ENCODE peak calls at places on chromosomes 4 and X, in eight cellular contexts. V is fibroblast of lung, R is left ventricle myocardium inferior, L is B cell, J is H9, K is adrenal gland, G is OCI-LY7, F is colonic mucosa. H is an unnamed sample.
A peak's percentile ranks its signal among the peaks of the same experiment; 100 is the strongest.

GRCh38 chr4:176409627-176410026 is 89.9 kb downstream of the SPCS3 start:
- DNase-seq in F (no peak), J (no peak), V (peak; percentile 47), G (no peak), L (no peak), R (no peak), K (no peak), H (no peak)

GRCh38 chr4:7518871-7519637 is 84.3 kb upstream of the PSAPL1 start:
- DNase-seq in J (no peak), V (no peak), F (no peak), G (no peak), R (peak; percentile 75), L (no peak), K (no peak), H (no peak)

GRCh38 chr4:122874194-122874593 is 47.6 kb downstream of the FGF2 start:
- DNase-seq in K (no peak), G (no peak), L (no peak), F (no peak), J (no peak), V (peak; percentile 88), R (no peak), H (peak; percentile 73)

GRCh38 chr4:169756971-169757574 is 671 bp downstream of the HPF1 start:
- DNase-seq in L (no peak), F (no peak), G (no peak), J (no peak), V (no peak), K (no peak), R (no peak), H (peak; percentile 9)

GRCh38 chr4:110091426-110091825 is 107.0 kb downstream of the ELOVL6 start:
- DNase-seq in R (no peak), K (no peak), L (no peak), G (no peak), J (no peak), V (peak; percentile 85), F (no peak), H (peak; percentile 50)

GRCh38 chrX:24025741-24026402 is 1.1 kb downstream of the KLHL15 start:
- DNase-seq in F (peak; percentile 25), G (no peak), V (peak; percentile 68), K (peak; percentile 57), J (peak; percentile 70), R (no peak), L (peak; percentile 39), H (peak; percentile 36)

GRCh38 chr4:10237131-10237530 is 120.5 kb upstream of the WDR1 start:
- DNase-seq in R (no peak), F (no peak), J (no peak), L (no peak), V (no peak), G (no peak), K (no peak), H (no peak)

GRCh38 chr4:158722291-158722916 is 792 bp downstream of the PPID start:
- DNase-seq in K (peak; percentile 15), F (peak; percentile 46), V (peak; percentile 67), L (no peak), J (peak; percentile 26), G (peak; percentile 6), R (no peak), H (peak; percentile 52)

GRCh38 chr4:89838005-89838404 is 1.0 kb upstream of the SNCA start:
- DNase-seq in J (no peak), L (no peak), V (peak; percentile 4), R (no peak), G (no peak), K (no peak), F (no peak), H (peak; percentile 36)

GRCh38 chrX:41491267-41492004 is 44.3 kb downstream of the NYX start:
- DNase-seq in G (no peak), V (peak; percentile 97), L (no peak), R (no peak), K (peak; percentile 13), J (peak; percentile 61), F (no peak), H (peak; percentile 89)

GRCh38 chr4:23818097-23818648 is 71.7 kb downstream of the PPARGC1A start:
- DNase-seq in J (no peak), L (no peak), V (no peak), R (no peak), F (no peak), G (no peak), K (no peak), H (no peak)

GRCh38 chr4:17811078-17811603 is 362 bp downstream of the NCAPG start:
- DNase-seq in J (no peak), F (peak; percentile 41), L (no peak), G (no peak), R (peak; percentile 16), V (peak; percentile 23), K (peak; percentile 14), H (peak; percentile 51)

GRCh38 chr4:141654098-141654497 is 17.7 kb downstream of the IL15 start:
- DNase-seq in R (peak; percentile 24), K (peak; percentile 56), L (no peak), F (peak; percentile 54), V (peak; percentile 86), G (no peak), J (peak; percentile 68), H (peak; percentile 48)

GRCh38 chr4:123481034-123481433 is 84.4 kb downstream of the SPRY1 start:
- DNase-seq in L (no peak), G (no peak), J (no peak), F (no peak), V (peak; percentile 96), R (no peak), K (no peak), H (peak; percentile 27)

GRCh38 chrX:120250522-120251271 is at the start of gene ZBTB33:
- DNase-seq in V (peak; percentile 93), L (peak; percentile 86), R (peak; percentile 88), K (peak; percentile 91), J (peak; percentile 93), G (peak; percentile 90), F (peak; percentile 90), H (peak; percentile 93)

GRCh38 chr4:8913858-8914460 is 42.3 kb upstream of the HMX1 start:
- DNase-seq in F (peak; percentile 5), L (no peak), V (no peak), J (no peak), G (no peak), R (no peak), K (no peak), H (no peak)

GRCh38 chrX:150902434-150903109 is 4.1 kb upstream of the CD99L2 start:
- DNase-seq in G (no peak), L (no peak), J (peak; percentile 96), R (no peak), V (no peak), F (no peak), K (no peak), H (no peak)

DNA sequence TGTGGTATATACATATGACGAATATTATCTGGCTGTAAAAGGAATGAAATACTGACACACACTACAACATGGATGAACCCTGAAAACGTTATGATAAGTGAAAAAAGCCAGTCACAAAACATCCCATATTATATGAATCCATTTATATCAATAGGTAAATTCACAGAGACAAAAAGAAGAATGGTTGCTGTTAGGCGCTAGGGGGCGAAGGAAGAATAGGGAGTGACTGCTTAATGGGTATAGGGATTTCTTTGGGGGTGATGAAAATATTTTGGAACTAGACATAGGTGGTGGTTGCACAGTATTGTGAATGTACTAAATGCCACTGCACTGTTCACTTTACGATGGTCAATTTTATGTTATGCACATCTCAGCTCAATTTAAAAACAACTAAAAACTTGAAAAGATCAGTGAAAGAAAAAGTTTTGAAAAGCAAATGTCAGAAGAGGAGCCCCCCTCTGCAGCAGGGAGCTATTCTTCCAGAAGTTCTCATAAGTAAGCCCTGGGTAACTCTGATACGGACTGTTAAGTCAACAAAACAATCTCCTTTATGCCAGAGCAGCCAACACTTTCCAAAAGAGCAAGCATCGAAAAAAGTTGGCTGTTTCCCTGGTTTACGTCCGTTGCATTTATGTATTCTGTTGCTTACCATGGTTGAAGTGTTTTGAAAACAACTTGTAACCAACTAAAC is 96.3 kb upstream of the EGFL6 start:
- DNase-seq in V (no peak), K (no peak), R (no peak), F (no peak), J (no peak), G (no peak), L (no peak), H (no peak)
- TF ChIP-seq CTCF in V (no peak), K (no peak), R (no peak), F (no peak), J (peak; percentile 27), G (no peak), L (no peak), H (peak; percentile 11)

DNA sequence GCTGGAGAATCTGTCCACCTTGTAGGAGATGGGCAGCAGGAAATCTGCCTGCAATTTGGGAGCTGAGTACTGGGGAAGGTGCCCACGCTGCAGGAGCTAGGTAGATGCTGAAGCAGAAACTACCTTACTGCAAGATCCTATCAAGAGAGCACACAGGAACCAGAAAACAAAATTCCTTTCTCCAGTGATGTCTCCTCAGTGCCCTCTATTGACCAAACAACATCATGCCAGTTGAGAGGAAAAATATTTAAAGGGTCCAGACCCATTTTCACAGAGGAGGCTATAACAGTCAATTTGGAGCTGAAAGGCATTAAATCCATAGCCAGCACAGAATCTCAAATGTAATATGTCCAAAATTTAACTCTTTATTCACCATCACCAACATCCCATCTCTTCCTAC is 406.8 kb downstream of the SLITRK2 start:
- DNase-seq in L (no peak), F (no peak), R (no peak), K (no peak), J (no peak), V (no peak), G (no peak), H (peak; percentile 36)
- TF ChIP-seq CTCF in L (no peak), F (no peak), R (no peak), K (no peak), J (peak; percentile 61), V (no peak), G (peak; percentile 47), H (peak; percentile 49)

DNA sequence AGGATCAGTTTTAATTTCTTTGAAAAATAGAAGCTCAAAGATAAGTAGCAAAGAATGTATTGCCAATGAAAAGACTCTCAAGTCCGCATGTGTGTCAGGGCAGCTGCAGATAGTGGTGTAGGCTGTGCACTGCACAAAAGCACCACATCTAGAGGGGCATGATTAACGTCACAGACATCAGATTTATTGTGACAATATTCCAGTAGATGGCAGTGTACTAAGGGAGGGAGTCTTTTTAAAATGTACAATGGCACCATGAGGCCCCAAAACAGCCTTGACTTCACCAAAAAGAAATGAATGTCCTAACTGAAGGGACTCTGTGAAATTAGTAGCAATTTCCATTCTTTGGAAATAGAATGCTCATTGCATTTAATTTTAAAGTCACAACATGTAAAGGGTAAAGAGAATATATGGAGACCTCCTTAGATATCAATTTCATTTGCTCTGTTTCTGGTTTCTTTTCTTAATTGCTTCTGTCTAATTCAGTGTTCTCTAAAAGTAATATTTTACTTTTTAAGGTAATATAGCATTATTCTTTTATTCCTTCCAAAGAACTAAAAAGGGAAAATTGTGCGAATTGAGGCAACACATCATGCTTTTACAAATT is 98.4 kb downstream of the ZNF827 start:
- DNase-seq in R (no peak), J (no peak), L (no peak), K (peak; percentile 32), V (peak; percentile 53), G (peak; percentile 71), F (no peak), H (peak; percentile 57)
- TF ChIP-seq CTCF in R (peak; percentile 65), J (peak; percentile 39), L (peak; percentile 53), K (peak; percentile 31), V (peak; percentile 48), G (peak; percentile 85), F (peak; percentile 34), H (peak; percentile 22)

GRCh38 chrX:18394477-18394876 is 30.9 kb upstream of the CDKL5 start:
- DNase-seq in G (no peak), R (no peak), V (peak; percentile 33), F (no peak), L (no peak), K (no peak), J (no peak), H (no peak)

GRCh38 chrX:18390941-18391538 is 34.4 kb upstream of the CDKL5 start:
- DNase-seq in L (peak; percentile 70), R (peak; percentile 37), G (peak; percentile 65), K (peak; percentile 71), J (peak; percentile 31), V (peak; percentile 46), F (peak; percentile 70), H (peak; percentile 52)

GRCh38 chrX:18389968-18390367 is 35.4 kb upstream of the CDKL5 start:
- DNase-seq in K (no peak), J (no peak), F (no peak), R (no peak), V (no peak), G (peak; percentile 1), L (no peak), H (no peak)
- TF ChIP-seq CTCF in K (no peak), J (peak; percentile 47), F (no peak), R (no peak), V (no peak), G (peak; percentile 50), L (no peak), H (no peak)

H was measured in MCF 10A.